ENCODE peak calls at places on chromosomes 13 and 19, in five cellular contexts. O, E, S, C and H are unnamed samples.

GRCh38 chr19:41700381-41701195 is 7.8 kb upstream of the CEACAM5 start:
- DNase-seq in O (no peak), E (no peak), S (no peak), C (no peak), H (no peak)

GRCh38 chr19:38634757-38635482 is 12.5 kb upstream of the ACTN4 start:
- DNase-seq in O (peak; percentile 72), E (peak; percentile 85), S (peak; percentile 49), C (peak; percentile 46), H (no peak)

GRCh38 chr13:63855457-63856118 is 2439.9 kb upstream of the PCDH20 start:
- DNase-seq in O (no peak), E (no peak), S (no peak), C (no peak), H (no peak)

GRCh38 chr19:43672061-43672679 is 2.2 kb upstream of the PLAUR start:
- DNase-seq in O (no peak), E (no peak), S (no peak), C (no peak), H (no peak)

GRCh38 chr19:4795400-4795799 is 3.9 kb downstream of the FEM1A start:
- DNase-seq in O (no peak), E (no peak), S (no peak), C (no peak), H (no peak)

GRCh38 chr13:24148414-24149305 is 11.9 kb upstream of the SPATA13 start:
- DNase-seq in O (no peak), E (no peak), S (no peak), C (no peak), H (no peak)

GRCh38 chr13:104920091-104920490 is 1615.4 kb downstream of the EFNB2 start:
- DNase-seq in O (no peak), E (no peak), S (no peak), C (no peak), H (no peak)

GRCh38 chr19:37977992-37978391 is 71.0 kb downstream of the SIPA1L3 start:
- DNase-seq in O (no peak), E (no peak), S (no peak), C (no peak), H (no peak)

GRCh38 chr13:74987124-74987690 is 494.8 kb downstream of the TBC1D4 start:
- DNase-seq in O (no peak), E (no peak), S (no peak), C (no peak), H (no peak)

GRCh38 chr13:114179087-114179658 is at the start of gene CFAP97D2:
- DNase-seq in O (no peak), E (no peak), S (no peak), C (no peak), H (no peak)

GRCh38 chr13:101986316-101986715 is 415.5 kb downstream of the FGF14 start:
- DNase-seq in O (no peak), E (no peak), S (no peak), C (no peak), H (no peak)